ENCODE peak calls at places on chromosomes 5 and 9, in six cellular contexts. Q is posterior cingulate gyrus, O is astrocyte of the spinal cord, A is NCI-H1694, P is NCI-H1436 treated with DMSO at 0.1 percent for 48 hours, G is progenitor cell of endocrine pancreas. V is an unnamed sample.

GRCh38 chr9:110578896-110579752 is at the start of gene SVEP1:
- DNase-seq in Q (peak), O (peak), A (no peak), P (no peak), G (peak), V (peak)

GRCh38 chr5:41083306-41083705 is 12.2 kb upstream of the MROH2B start:
- DNase-seq in Q (no peak), O (no peak), A (no peak), P (no peak), G (no peak), V (no peak)

GRCh38 chr5:60470881-60471280 is 229.1 kb downstream of the DEPDC1B start:
- DNase-seq in Q (no peak), O (no peak), A (no peak), P (no peak), G (no peak), V (no peak)

GRCh38 chr9:99787552-99787951 is 34.1 kb upstream of the NR4A3 start:
- DNase-seq in Q (no peak), O (no peak), A (no peak), P (no peak), G (no peak), V (no peak)

GRCh38 chr9:38649731-38650363 is 29.5 kb upstream of the ANKRD18A start:
- DNase-seq in Q (no peak), O (no peak), A (no peak), P (no peak), G (no peak), V (no peak)

GRCh38 chr5:14035859-14036440 is 91.5 kb upstream of the DNAH5 start:
- DNase-seq in Q (no peak), O (peak), A (no peak), P (no peak), G (no peak), V (no peak)

GRCh38 chr9:81416476-81417298 is 272.7 kb downstream of the TLE1 start:
- DNase-seq in Q (no peak), O (no peak), A (no peak), P (no peak), G (no peak), V (no peak)

GRCh38 chr5:111999286-111999685 is 242.3 kb upstream of the NREP start:
- DNase-seq in Q (no peak), O (peak), A (no peak), P (no peak), G (no peak), V (no peak)

GRCh38 chr5:108278285-108279240 is 103.3 kb downstream of the FBXL17 start:
- DNase-seq in Q (no peak), O (no peak), A (no peak), P (no peak), G (no peak), V (no peak)

GRCh38 chr5:7991125-7991821 is 122.3 kb downstream of the MTRR start:
- DNase-seq in Q (no peak), O (no peak), A (no peak), P (no peak), G (no peak), V (no peak)

GRCh38 chr9:96061293-96061987 is 185.9 kb downstream of the ERCC6L2 start:
- DNase-seq in Q (peak), O (peak), A (no peak), P (no peak), G (no peak), V (no peak)

GRCh38 chr9:86354048-86354881 is at the start of gene TUT7:
- DNase-seq in Q (peak), O (peak), A (peak), P (peak), G (peak), V (peak)

GRCh38 chr9:35103660-35104191 is 795 bp upstream of the STOML2 start:
- DNase-seq in Q (no peak), O (no peak), A (no peak), P (no peak), G (no peak), V (no peak)

GRCh38 chr5:93349613-93350012 is 231.4 kb downstream of the NR2F1-AS1 start:
- DNase-seq in Q (no peak), O (peak), A (no peak), P (no peak), G (no peak), V (no peak)

GRCh38 chr5:6873359-6873758 is 160.1 kb downstream of the TENT4A start:
- DNase-seq in Q (no peak), O (no peak), A (no peak), P (no peak), G (no peak), V (no peak)

GRCh38 chr5:88884435-88884877 is 1.5 kb upstream of the MEF2C start:
- DNase-seq in Q (no peak), O (no peak), A (no peak), P (no peak), G (no peak), V (no peak)

GRCh38 chr9:134206317-134207300 is 42.2 kb upstream of the RNU6ATAC start:
- DNase-seq in Q (no peak), O (no peak), A (no peak), P (no peak), G (no peak), V (no peak)

GRCh38 chr5:160011471-160011870 is 2.5 kb downstream of the TTC1 start:
- DNase-seq in Q (no peak), O (no peak), A (no peak), P (no peak), G (no peak), V (no peak)

GRCh38 chr5:109105631-109106267 is 304.0 kb downstream of the PJA2 start:
- DNase-seq in Q (no peak), O (peak), A (peak), P (no peak), G (no peak), V (no peak)

GRCh38 chr5:115419794-115420585 is 123.5 kb upstream of the CCDC112 start:
- DNase-seq in Q (no peak), O (peak), A (no peak), P (no peak), G (no peak), V (no peak)

GRCh38 chr9:20043035-20043434 is 254.2 kb upstream of the SLC24A2 start:
- DNase-seq in Q (no peak), O (no peak), A (no peak), P (no peak), G (no peak), V (no peak)

GRCh38 chr5:95543017-95543705 is 11.6 kb downstream of the SKIC3 start:
- DNase-seq in Q (no peak), O (no peak), A (no peak), P (no peak), G (no peak), V (no peak)

GRCh38 chr9:136017813-136018190 is 56.6 kb upstream of the UBAC1 start:
- DNase-seq in Q (no peak), O (no peak), A (no peak), P (no peak), G (no peak), V (no peak)

GRCh38 chr5:102453716-102454115 is 45.1 kb downstream of the SLCO6A1 start:
- DNase-seq in Q (no peak), O (no peak), A (no peak), P (no peak), G (no peak), V (no peak)

GRCh38 chr9:75200892-75201470 is 112.7 kb downstream of the OSTF1 start:
- DNase-seq in Q (no peak), O (peak), A (peak), P (no peak), G (no peak), V (no peak)

GRCh38 chr5:82922086-82922734 is 155.0 kb downstream of the TMEM167A start:
- DNase-seq in Q (peak), O (no peak), A (no peak), P (no peak), G (no peak), V (peak)

GRCh38 chr5:1161108-1161831 is 40.1 kb upstream of the SLC6A19 start:
- DNase-seq in Q (no peak), O (no peak), A (no peak), P (no peak), G (no peak), V (no peak)

GRCh38 chr9:137313956-137314560 is 12.0 kb upstream of the NRARP start:
- DNase-seq in Q (no peak), O (no peak), A (no peak), P (no peak), G (peak), V (no peak)

GRCh38 chr5:69281114-69281513 is 46.4 kb downstream of the CDK7 start:
- DNase-seq in Q (no peak), O (no peak), A (no peak), P (no peak), G (no peak), V (no peak)

GRCh38 chr5:94884294-94884693 is 265.8 kb downstream of the SLF1 start:
- DNase-seq in Q (no peak), O (peak), A (no peak), P (no peak), G (no peak), V (no peak)

GRCh38 chr9:129436751-129437625 is 183.9 kb downstream of the C9orf50 start:
- DNase-seq in Q (peak), O (peak), A (peak), P (no peak), G (no peak), V (no peak)

GRCh38 chr5:124596595-124597388 is 149.6 kb downstream of the ZNF608 start:
- DNase-seq in Q (no peak), O (peak), A (no peak), P (no peak), G (no peak), V (no peak)

GRCh38 chr5:132181011-132181629 is 46.5 kb downstream of the P4HA2 start:
- DNase-seq in Q (no peak), O (no peak), A (no peak), P (no peak), G (no peak), V (no peak)

GRCh38 chr9:126151031-126151670 is 175.5 kb upstream of the MVB12B start:
- DNase-seq in Q (no peak), O (no peak), A (peak), P (peak), G (peak), V (no peak)

GRCh38 chr5:54180616-54181015 is 129.8 kb downstream of the ARL15 start:
- DNase-seq in Q (no peak), O (peak), A (no peak), P (no peak), G (no peak), V (no peak)

V was measured in anterior cingulate cortex.